ENCODE peak calls at places on chromosome 5, in eight cellular contexts. One of them, this sample, is unnamed.
A peak's percentile ranks its signal among the peaks of the same experiment; 100 is the strongest.

GRCh38 chr5:178234753-178235599 is 2.4 kb upstream of the PHYKPL start:
- DNase-seq in HL-60: no peak
- DNase-seq in progenitor cell of endocrine pancreas: peak; percentile 73
- DNase-seq in testis: peak; percentile 83
- DNase-seq in AG09309: no peak
- DNase-seq in cardiac muscle cell: peak; percentile 67
- DNase-seq in astrocyte of the spinal cord: peak; percentile 61
- DNase-seq in sigmoid colon: peak; percentile 79
- DNase-seq in this sample: peak; percentile 82

GRCh38 chr5:73716284-73716808 is 90.3 kb downstream of the ARHGEF28 start:
- DNase-seq in HL-60: no peak
- DNase-seq in progenitor cell of endocrine pancreas: no peak
- DNase-seq in testis: no peak
- DNase-seq in AG09309: no peak
- DNase-seq in cardiac muscle cell: no peak
- DNase-seq in astrocyte of the spinal cord: no peak
- DNase-seq in sigmoid colon: no peak
- DNase-seq in this sample: peak; percentile 13

GRCh38 chr5:132677191-132677590 is 3.4 kb downstream of the IL4 start:
- DNase-seq in HL-60: no peak
- DNase-seq in progenitor cell of endocrine pancreas: no peak
- DNase-seq in testis: peak; percentile 65
- DNase-seq in AG09309: peak; percentile 53
- DNase-seq in cardiac muscle cell: peak; percentile 71
- DNase-seq in astrocyte of the spinal cord: peak; percentile 81
- DNase-seq in sigmoid colon: no peak
- DNase-seq in this sample: peak; percentile 68

GRCh38 chr5:172496671-172497371 is 42.5 kb upstream of the SH3PXD2B start:
- DNase-seq in HL-60: no peak
- DNase-seq in progenitor cell of endocrine pancreas: no peak
- DNase-seq in testis: peak; percentile 14
- DNase-seq in AG09309: peak; percentile 5
- DNase-seq in cardiac muscle cell: peak; percentile 94
- DNase-seq in astrocyte of the spinal cord: peak; percentile 6
- DNase-seq in sigmoid colon: peak; percentile 72
- DNase-seq in this sample: peak; percentile 10

GRCh38 chr5:96297867-96298266 is 135.2 kb downstream of the PCSK1 start:
- DNase-seq in HL-60: peak; percentile 91
- DNase-seq in progenitor cell of endocrine pancreas: no peak
- DNase-seq in testis: no peak
- DNase-seq in AG09309: peak; percentile 99
- DNase-seq in cardiac muscle cell: peak; percentile 96
- DNase-seq in astrocyte of the spinal cord: peak; percentile 76
- DNase-seq in sigmoid colon: peak; percentile 69
- DNase-seq in this sample: no peak

GRCh38 chr5:138503487-138504270 is 38.4 kb downstream of the EGR1 start:
- DNase-seq in HL-60: peak; percentile 13
- DNase-seq in progenitor cell of endocrine pancreas: no peak
- DNase-seq in testis: peak; percentile 38
- DNase-seq in AG09309: peak; percentile 31
- DNase-seq in cardiac muscle cell: peak; percentile 77
- DNase-seq in astrocyte of the spinal cord: peak; percentile 69
- DNase-seq in sigmoid colon: no peak
- DNase-seq in this sample: peak; percentile 41

GRCh38 chr5:65832603-65833228 is 93.7 kb upstream of the ERBIN start:
- DNase-seq in HL-60: no peak
- DNase-seq in progenitor cell of endocrine pancreas: no peak
- DNase-seq in testis: no peak
- DNase-seq in AG09309: no peak
- DNase-seq in cardiac muscle cell: no peak
- DNase-seq in astrocyte of the spinal cord: no peak
- DNase-seq in sigmoid colon: no peak
- DNase-seq in this sample: no peak

GRCh38 chr5:178642351-178642909 is 15.6 kb upstream of the CLK4 start:
- DNase-seq in HL-60: no peak
- DNase-seq in progenitor cell of endocrine pancreas: no peak
- DNase-seq in testis: peak; percentile 61
- DNase-seq in AG09309: peak; percentile 75
- DNase-seq in cardiac muscle cell: peak; percentile 98
- DNase-seq in astrocyte of the spinal cord: peak; percentile 94
- DNase-seq in sigmoid colon: no peak
- DNase-seq in this sample: no peak

GRCh38 chr5:163705983-163706771 is 200.8 kb downstream of the MAT2B start:
- DNase-seq in HL-60: no peak
- DNase-seq in progenitor cell of endocrine pancreas: no peak
- DNase-seq in testis: no peak
- DNase-seq in AG09309: peak; percentile 20
- DNase-seq in cardiac muscle cell: peak; percentile 20
- DNase-seq in astrocyte of the spinal cord: peak; percentile 18
- DNase-seq in sigmoid colon: no peak
- DNase-seq in this sample: no peak

GRCh38 chr5:72785796-72786195 is 30.7 kb upstream of the TNPO1 start:
- DNase-seq in HL-60: no peak
- DNase-seq in progenitor cell of endocrine pancreas: no peak
- DNase-seq in testis: no peak
- DNase-seq in AG09309: no peak
- DNase-seq in cardiac muscle cell: no peak
- DNase-seq in astrocyte of the spinal cord: no peak
- DNase-seq in sigmoid colon: no peak
- DNase-seq in this sample: no peak

GRCh38 chr5:147949711-147950573 is 43.6 kb upstream of the C5orf46 start:
- DNase-seq in HL-60: no peak
- DNase-seq in progenitor cell of endocrine pancreas: no peak
- DNase-seq in testis: no peak
- DNase-seq in AG09309: peak; percentile 16
- DNase-seq in cardiac muscle cell: peak; percentile 53
- DNase-seq in astrocyte of the spinal cord: peak; percentile 58
- DNase-seq in sigmoid colon: no peak
- DNase-seq in this sample: no peak

GRCh38 chr5:107519900-107520354 is 150.8 kb downstream of the EFNA5 start:
- DNase-seq in HL-60: no peak
- DNase-seq in progenitor cell of endocrine pancreas: no peak
- DNase-seq in testis: no peak
- DNase-seq in AG09309: no peak
- DNase-seq in cardiac muscle cell: no peak
- DNase-seq in astrocyte of the spinal cord: peak; percentile 34
- DNase-seq in sigmoid colon: no peak
- DNase-seq in this sample: no peak

GRCh38 chr5:131382407-131383395 is 118.8 kb downstream of the CDC42SE2 start:
- DNase-seq in HL-60: peak; percentile 7
- DNase-seq in progenitor cell of endocrine pancreas: no peak
- DNase-seq in testis: no peak
- DNase-seq in AG09309: no peak
- DNase-seq in cardiac muscle cell: peak; percentile 57
- DNase-seq in astrocyte of the spinal cord: peak; percentile 44
- DNase-seq in sigmoid colon: no peak
- DNase-seq in this sample: peak; percentile 41

GRCh38 chr5:171152382-171152781 is 156.7 kb upstream of the TLX3 start:
- DNase-seq in HL-60: no peak
- DNase-seq in progenitor cell of endocrine pancreas: no peak
- DNase-seq in testis: no peak
- DNase-seq in AG09309: peak; percentile 7
- DNase-seq in cardiac muscle cell: peak; percentile 36
- DNase-seq in astrocyte of the spinal cord: peak; percentile 20
- DNase-seq in sigmoid colon: no peak
- DNase-seq in this sample: no peak

GRCh38 chr5:32297181-32298055 is 15.3 kb downstream of the MTMR12 start:
- DNase-seq in HL-60: no peak
- DNase-seq in progenitor cell of endocrine pancreas: no peak
- DNase-seq in testis: no peak
- DNase-seq in AG09309: no peak
- DNase-seq in cardiac muscle cell: no peak
- DNase-seq in astrocyte of the spinal cord: no peak
- DNase-seq in sigmoid colon: no peak
- DNase-seq in this sample: no peak

DNA sequence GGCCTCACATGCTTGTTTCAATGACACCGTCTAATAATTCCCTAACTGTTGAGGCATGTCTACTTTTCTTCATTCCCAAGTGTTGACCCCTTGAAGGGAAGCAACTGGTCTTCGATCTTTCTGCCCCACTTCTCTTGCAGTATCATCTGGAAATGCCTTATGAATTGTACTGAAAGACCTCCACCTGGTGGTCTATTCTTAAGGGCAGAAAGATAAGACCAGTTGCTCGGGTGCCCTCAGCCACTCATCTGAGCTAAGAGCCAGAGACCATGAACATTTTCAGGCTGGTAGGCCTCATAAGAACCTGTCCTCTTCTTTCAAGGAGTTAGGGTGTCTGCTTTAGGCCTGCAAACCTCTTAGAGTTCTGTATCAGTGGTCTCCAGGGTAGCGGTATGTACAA is 542.5 kb downstream of the CTNND2 start:
- DNase-seq in HL-60: no peak
- DNase-seq in progenitor cell of endocrine pancreas: no peak
- DNase-seq in testis: no peak
- DNase-seq in AG09309: no peak
- DNase-seq in cardiac muscle cell: no peak
- DNase-seq in astrocyte of the spinal cord: no peak
- DNase-seq in sigmoid colon: no peak
- DNase-seq in this sample: no peak
- TF ChIP-seq CTCF in HL-60: no peak
- TF ChIP-seq CTCF in progenitor cell of endocrine pancreas: no peak
- TF ChIP-seq CTCF in testis: no peak
- TF ChIP-seq CTCF in AG09309: no peak
- TF ChIP-seq CTCF in cardiac muscle cell: no peak
- TF ChIP-seq CTCF in astrocyte of the spinal cord: no peak
- TF ChIP-seq CTCF in sigmoid colon: no peak
- TF ChIP-seq CTCF in this sample: no peak

DNA sequence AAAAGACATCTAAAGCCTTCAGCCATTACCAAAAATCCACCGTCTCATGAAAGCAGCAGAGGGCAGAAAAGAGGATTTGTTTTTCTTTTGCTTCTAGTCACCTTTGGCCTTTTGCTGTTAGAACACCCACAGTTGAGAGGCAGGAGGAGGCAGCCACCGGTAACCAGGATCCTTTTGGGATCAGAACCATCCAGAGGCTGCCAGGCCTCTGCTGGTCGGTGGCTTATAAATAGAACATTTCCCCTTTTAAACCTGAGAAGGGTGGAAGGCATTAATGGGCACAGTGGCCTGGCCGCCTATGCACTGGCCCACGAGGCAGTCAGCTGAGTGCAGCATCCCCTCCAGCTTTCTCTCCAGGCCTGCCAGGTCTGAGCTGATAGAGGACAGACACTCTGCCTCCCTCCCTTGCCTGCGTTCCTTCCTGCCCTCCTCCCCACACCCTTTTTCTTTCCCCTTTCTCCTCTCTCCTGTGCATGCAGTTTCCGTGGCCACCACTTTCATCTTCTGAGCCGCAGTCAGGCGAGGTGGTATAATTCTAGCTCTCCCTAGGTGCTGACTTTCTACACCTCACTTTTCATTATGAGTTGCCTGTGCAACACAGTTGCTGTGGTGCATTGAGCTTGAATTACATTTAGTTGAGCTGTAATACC is 253.4 kb downstream of the ARHGAP26 start:
- DNase-seq in HL-60: no peak
- DNase-seq in progenitor cell of endocrine pancreas: no peak
- DNase-seq in testis: peak; percentile 58
- DNase-seq in AG09309: no peak
- DNase-seq in cardiac muscle cell: peak; percentile 29
- DNase-seq in astrocyte of the spinal cord: no peak
- DNase-seq in sigmoid colon: peak; percentile 92
- DNase-seq in this sample: peak; percentile 16
- TF ChIP-seq CTCF in HL-60: no peak
- TF ChIP-seq CTCF in progenitor cell of endocrine pancreas: no peak
- TF ChIP-seq CTCF in testis: no peak
- TF ChIP-seq CTCF in AG09309: peak; percentile 9
- TF ChIP-seq CTCF in cardiac muscle cell: no peak
- TF ChIP-seq CTCF in astrocyte of the spinal cord: no peak
- TF ChIP-seq CTCF in sigmoid colon: peak; percentile 17
- TF ChIP-seq CTCF in this sample: no peak

DNA sequence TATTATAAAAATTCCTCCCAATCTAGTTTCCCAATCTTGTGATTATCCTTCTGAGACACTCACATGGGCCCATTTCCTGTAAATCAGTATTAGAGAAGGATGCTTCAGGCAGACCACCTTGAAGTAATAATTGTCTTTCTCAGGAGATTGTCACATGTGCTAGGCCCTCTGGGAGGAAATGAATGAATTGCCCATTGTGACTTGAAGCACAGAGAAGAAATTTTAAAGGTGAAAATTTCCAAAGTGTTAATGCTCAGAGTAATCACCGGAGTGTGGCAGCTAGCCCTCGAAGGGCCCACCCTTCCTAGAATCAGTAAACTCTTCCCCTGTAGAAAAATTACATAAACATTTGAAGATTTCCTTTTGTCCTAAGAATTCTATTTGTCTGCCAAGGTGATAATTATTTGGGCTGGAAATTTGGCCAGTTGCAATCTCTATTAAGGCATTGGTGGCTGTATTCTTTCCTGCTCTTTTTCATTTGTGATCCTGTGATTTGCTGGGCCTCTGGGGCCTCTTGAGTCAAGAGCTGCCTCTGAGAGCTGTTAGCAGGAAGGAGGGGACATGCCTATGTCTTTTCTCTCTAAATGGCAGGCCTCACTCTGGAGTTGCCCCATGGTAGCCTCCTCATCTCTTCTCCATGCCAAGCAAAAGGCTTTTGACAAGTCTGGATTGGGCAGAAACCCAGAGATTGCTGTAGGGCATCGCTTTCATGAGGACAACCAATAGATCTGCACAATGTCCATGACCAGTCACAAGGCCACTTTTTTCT is 371.5 kb upstream of the ACTBL2 start:
- DNase-seq in HL-60: no peak
- DNase-seq in progenitor cell of endocrine pancreas: no peak
- DNase-seq in testis: no peak
- DNase-seq in AG09309: no peak
- DNase-seq in cardiac muscle cell: no peak
- DNase-seq in astrocyte of the spinal cord: no peak
- DNase-seq in sigmoid colon: no peak
- DNase-seq in this sample: peak; percentile 8
- TF ChIP-seq CTCF in HL-60: no peak
- TF ChIP-seq CTCF in progenitor cell of endocrine pancreas: no peak
- TF ChIP-seq CTCF in testis: no peak
- TF ChIP-seq CTCF in AG09309: no peak
- TF ChIP-seq CTCF in cardiac muscle cell: no peak
- TF ChIP-seq CTCF in astrocyte of the spinal cord: no peak
- TF ChIP-seq CTCF in sigmoid colon: no peak
- TF ChIP-seq CTCF in this sample: no peak

GRCh38 chr5:153827407-153827806 is 211.3 kb downstream of the FAM114A2 start:
- DNase-seq in HL-60: no peak
- DNase-seq in progenitor cell of endocrine pancreas: no peak
- DNase-seq in testis: no peak
- DNase-seq in AG09309: no peak
- DNase-seq in cardiac muscle cell: no peak
- DNase-seq in astrocyte of the spinal cord: no peak
- DNase-seq in sigmoid colon: peak; percentile 66
- DNase-seq in this sample: no peak
- TF ChIP-seq CTCF in HL-60: no peak
- TF ChIP-seq CTCF in progenitor cell of endocrine pancreas: no peak
- TF ChIP-seq CTCF in testis: no peak
- TF ChIP-seq CTCF in AG09309: peak; percentile 50
- TF ChIP-seq CTCF in cardiac muscle cell: no peak
- TF ChIP-seq CTCF in astrocyte of the spinal cord: peak; percentile 22
- TF ChIP-seq CTCF in sigmoid colon: no peak
- TF ChIP-seq CTCF in this sample: no peak

This sample was measured in thyroid gland.